ENCODE peak calls at places on chromosomes 11 and 22, in nine cellular contexts. P is astrocyte of the spinal cord, H is Ammon's horn, I is anterior cingulate cortex, F is HEK293T, A is H1, L is HAP-1, Z is H54, R is body of pancreas. J is an unnamed sample.

GRCh38 chr22:37675930-37676571 is 615 bp downstream of the LGALS1 start:
- DNase-seq in P (no peak), H (no peak), I (peak), F (no peak), A (no peak), L (no peak), Z (no peak), R (peak), J (peak)

GRCh38 chr22:38513063-38513462 is 7.0 kb upstream of the DDX17 start:
- DNase-seq in P (no peak), H (no peak), I (no peak), F (peak), A (no peak), L (no peak), Z (no peak), R (no peak), J (peak)

GRCh38 chr11:9808943-9809342 is 145.1 kb downstream of the SWAP70 start:
- DNase-seq in P (peak), H (no peak), I (no peak), F (no peak), A (no peak), L (peak), Z (no peak), R (no peak), J (no peak)

GRCh38 chr22:37801946-37802309 is 5.8 kb upstream of the GCAT start:
- DNase-seq in P (no peak), H (no peak), I (peak), F (no peak), A (no peak), L (no peak), Z (no peak), R (peak), J (no peak)

GRCh38 chr11:58451585-58451984 is 9.5 kb upstream of the OR5B12 start:
- DNase-seq in P (no peak), H (no peak), I (no peak), F (no peak), A (no peak), L (no peak), Z (no peak), R (no peak), J (no peak)

GRCh38 chr22:47207846-47208554 is 445.6 kb downstream of the TBC1D22A start:
- DNase-seq in P (no peak), H (no peak), I (no peak), F (no peak), A (no peak), L (no peak), Z (no peak), R (no peak), J (no peak)

GRCh38 chr11:86261328-86261727 is 16.8 kb downstream of the EED start:
- DNase-seq in P (no peak), H (no peak), I (no peak), F (no peak), A (no peak), L (no peak), Z (no peak), R (no peak), J (no peak)

GRCh38 chr11:65078151-65078550 is 5.7 kb downstream of the CDCA5 start:
- DNase-seq in P (peak), H (no peak), I (no peak), F (peak), A (no peak), L (no peak), Z (no peak), R (peak), J (peak)

GRCh38 chr11:71563401-71563800 is 2.0 kb upstream of the KRTAP5-10 start:
- DNase-seq in P (peak), H (peak), I (no peak), F (peak), A (peak), L (peak), Z (peak), R (no peak), J (no peak)

J was measured in transverse colon.